ENCODE peak calls at places on chromosomes 16 and 17, in eight cellular contexts. One of them, this sample, is unnamed.
A peak's percentile ranks its signal among the peaks of the same experiment; 100 is the strongest.

GRCh38 chr17:40317345-40317873 is 8.4 kb downstream of the RARA start:
- DNase-seq in HFFc6: peak; percentile 72
- DNase-seq in OCI-LY7: peak; percentile 70
- DNase-seq in CD4-positive, alpha-beta T cell: no peak
- DNase-seq in coronary artery: peak; percentile 77
- DNase-seq in MG63: peak; percentile 81
- DNase-seq in fibroblast of mammary gland: peak; percentile 71
- DNase-seq in cardiac fibroblast: peak; percentile 81
- DNase-seq in this sample: peak; percentile 73

GRCh38 chr17:70168044-70168978 is 1.0 kb upstream of the KCNJ2 start:
- DNase-seq in HFFc6: no peak
- DNase-seq in OCI-LY7: peak; percentile 54
- DNase-seq in CD4-positive, alpha-beta T cell: no peak
- DNase-seq in coronary artery: no peak
- DNase-seq in MG63: peak; percentile 78
- DNase-seq in fibroblast of mammary gland: peak; percentile 67
- DNase-seq in cardiac fibroblast: peak; percentile 86
- DNase-seq in this sample: peak; percentile 41

GRCh38 chr17:74426551-74427047 is 5.3 kb upstream of the GPRC5C start:
- DNase-seq in HFFc6: no peak
- DNase-seq in OCI-LY7: no peak
- DNase-seq in CD4-positive, alpha-beta T cell: no peak
- DNase-seq in coronary artery: no peak
- DNase-seq in MG63: no peak
- DNase-seq in fibroblast of mammary gland: peak; percentile 55
- DNase-seq in cardiac fibroblast: no peak
- DNase-seq in this sample: no peak

GRCh38 chr17:33266116-33266515 is 27.0 kb downstream of the ASIC2 start:
- DNase-seq in HFFc6: no peak
- DNase-seq in OCI-LY7: no peak
- DNase-seq in CD4-positive, alpha-beta T cell: no peak
- DNase-seq in coronary artery: no peak
- DNase-seq in MG63: no peak
- DNase-seq in fibroblast of mammary gland: peak; percentile 44
- DNase-seq in cardiac fibroblast: no peak
- DNase-seq in this sample: no peak

GRCh38 chr17:39591958-39592954 is 15.5 kb downstream of the NEUROD2 start:
- DNase-seq in HFFc6: no peak
- DNase-seq in OCI-LY7: peak; percentile 50
- DNase-seq in CD4-positive, alpha-beta T cell: peak; percentile 18
- DNase-seq in coronary artery: no peak
- DNase-seq in MG63: no peak
- DNase-seq in fibroblast of mammary gland: peak; percentile 43
- DNase-seq in cardiac fibroblast: peak; percentile 53
- DNase-seq in this sample: peak; percentile 52

GRCh38 chr16:49350265-49351103 is 23.1 kb upstream of the C16orf78 start:
- DNase-seq in HFFc6: peak; percentile 13
- DNase-seq in OCI-LY7: peak; percentile 63
- DNase-seq in CD4-positive, alpha-beta T cell: peak; percentile 15
- DNase-seq in coronary artery: no peak
- DNase-seq in MG63: peak; percentile 12
- DNase-seq in fibroblast of mammary gland: peak; percentile 41
- DNase-seq in cardiac fibroblast: peak; percentile 59
- DNase-seq in this sample: peak; percentile 63

GRCh38 chr17:14149751-14150150 is 80.4 kb downstream of the COX10 start:
- DNase-seq in HFFc6: no peak
- DNase-seq in OCI-LY7: no peak
- DNase-seq in CD4-positive, alpha-beta T cell: no peak
- DNase-seq in coronary artery: no peak
- DNase-seq in MG63: no peak
- DNase-seq in fibroblast of mammary gland: no peak
- DNase-seq in cardiac fibroblast: no peak
- DNase-seq in this sample: no peak

GRCh38 chr17:20200016-20200788 is 191.0 kb downstream of the SPECC1 start:
- DNase-seq in HFFc6: no peak
- DNase-seq in OCI-LY7: no peak
- DNase-seq in CD4-positive, alpha-beta T cell: no peak
- DNase-seq in coronary artery: no peak
- DNase-seq in MG63: no peak
- DNase-seq in fibroblast of mammary gland: peak; percentile 12
- DNase-seq in cardiac fibroblast: no peak
- DNase-seq in this sample: no peak

GRCh38 chr17:17732892-17733670 is 51.8 kb downstream of the RAI1 start:
- DNase-seq in HFFc6: peak; percentile 72
- DNase-seq in OCI-LY7: no peak
- DNase-seq in CD4-positive, alpha-beta T cell: no peak
- DNase-seq in coronary artery: no peak
- DNase-seq in MG63: no peak
- DNase-seq in fibroblast of mammary gland: peak; percentile 56
- DNase-seq in cardiac fibroblast: peak; percentile 62
- DNase-seq in this sample: no peak

GRCh38 chr16:78607465-78607864 is 508.0 kb downstream of the WWOX start:
- DNase-seq in HFFc6: no peak
- DNase-seq in OCI-LY7: no peak
- DNase-seq in CD4-positive, alpha-beta T cell: no peak
- DNase-seq in coronary artery: no peak
- DNase-seq in MG63: no peak
- DNase-seq in fibroblast of mammary gland: peak; percentile 31
- DNase-seq in cardiac fibroblast: peak; percentile 19
- DNase-seq in this sample: no peak

GRCh38 chr16:1781758-1782407 is 488 bp downstream of the SPSB3 start:
- DNase-seq in HFFc6: no peak
- DNase-seq in OCI-LY7: peak; percentile 36
- DNase-seq in CD4-positive, alpha-beta T cell: no peak
- DNase-seq in coronary artery: no peak
- DNase-seq in MG63: no peak
- DNase-seq in fibroblast of mammary gland: no peak
- DNase-seq in cardiac fibroblast: peak; percentile 28
- DNase-seq in this sample: peak; percentile 48

GRCh38 chr17:33970271-33970670 is 284.8 kb upstream of the CCL2 start:
- DNase-seq in HFFc6: no peak
- DNase-seq in OCI-LY7: no peak
- DNase-seq in CD4-positive, alpha-beta T cell: no peak
- DNase-seq in coronary artery: no peak
- DNase-seq in MG63: no peak
- DNase-seq in fibroblast of mammary gland: no peak
- DNase-seq in cardiac fibroblast: no peak
- DNase-seq in this sample: no peak

GRCh38 chr16:85592700-85593502 is 20.2 kb upstream of the GSE1 start:
- DNase-seq in HFFc6: no peak
- DNase-seq in OCI-LY7: no peak
- DNase-seq in CD4-positive, alpha-beta T cell: no peak
- DNase-seq in coronary artery: no peak
- DNase-seq in MG63: peak; percentile 52
- DNase-seq in fibroblast of mammary gland: peak; percentile 62
- DNase-seq in cardiac fibroblast: peak; percentile 33
- DNase-seq in this sample: peak; percentile 39